ENCODE peak calls at places on chromosomes 12 and 14, in six cellular contexts. G, A, Q, E, K and O are unnamed samples.

GRCh38 chr12:5451251-5451650 is 19.3 kb downstream of the NTF3 start:
- DNase-seq in G (no peak), E (no peak), Q (no peak), A (no peak), K (no peak), O (no peak)

GRCh38 chr12:32897276-32897615 is 669 bp upstream of the PKP2 start:
- DNase-seq in A (no peak), G (no peak), E (no peak), Q (no peak), K (no peak), O (no peak)

GRCh38 chr14:85079842-85080741 is 449.9 kb upstream of the FLRT2 start:
- DNase-seq in A (no peak), G (no peak), E (no peak), Q (no peak), K (no peak), O (no peak)

GRCh38 chr14:57921377-57921776 is 55.5 kb upstream of the SLC35F4 start:
- DNase-seq in E (no peak), G (no peak), Q (no peak), K (no peak), A (no peak), O (no peak)

GRCh38 chr14:105884808-105885281 is 358.5 kb downstream of the TMEM121 start:
- DNase-seq in G (no peak), Q (no peak), E (no peak), K (no peak), A (no peak), O (no peak)

GRCh38 chr12:7709969-7710368 is 1.3 kb upstream of the DPPA3 start:
- DNase-seq in K (no peak), A (no peak), G (no peak), E (no peak), Q (no peak), O (no peak)

GRCh38 chr12:129312048-129312447 is 458.8 kb downstream of the GLT1D1 start:
- DNase-seq in K (no peak), G (no peak), Q (no peak), A (no peak), E (no peak), O (no peak)

GRCh38 chr12:60148109-60148508 is 552.3 kb downstream of the SLC16A7 start:
- DNase-seq in K (no peak), E (no peak), G (no peak), Q (peak), A (no peak), O (no peak)

GRCh38 chr12:49345048-49345839 is 1.4 kb upstream of the DNAJC22 start:
- DNase-seq in G (no peak), Q (no peak), A (no peak), K (no peak), E (no peak), O (peak)

GRCh38 chr12:57474862-57475261 is 4.8 kb downstream of the ARHGAP9 start:
- DNase-seq in G (no peak), K (no peak), E (no peak), A (no peak), Q (no peak), O (no peak)

GRCh38 chr12:6843118-6843902 is 2.6 kb downstream of the GNB3 start:
- DNase-seq in G (no peak), E (no peak), Q (peak), K (no peak), A (no peak), O (no peak)

GRCh38 chr12:91523831-91524230 is 341.2 kb upstream of the DCN start:
- DNase-seq in K (no peak), Q (no peak), E (no peak), A (no peak), G (no peak), O (no peak)

GRCh38 chr14:96626121-96626768 is 124.1 kb downstream of the PAPOLA start:
- DNase-seq in Q (no peak), K (no peak), G (no peak), E (no peak), A (no peak), O (no peak)

GRCh38 chr14:20440882-20441281 is 4.9 kb upstream of the KLHL33 start:
- DNase-seq in G (no peak), E (no peak), A (no peak), Q (no peak), K (no peak), O (no peak)

GRCh38 chr14:77039285-77040058 is 11.0 kb upstream of the IRF2BPL start:
- DNase-seq in A (no peak), Q (no peak), G (no peak), K (no peak), E (no peak), O (no peak)

DNA sequence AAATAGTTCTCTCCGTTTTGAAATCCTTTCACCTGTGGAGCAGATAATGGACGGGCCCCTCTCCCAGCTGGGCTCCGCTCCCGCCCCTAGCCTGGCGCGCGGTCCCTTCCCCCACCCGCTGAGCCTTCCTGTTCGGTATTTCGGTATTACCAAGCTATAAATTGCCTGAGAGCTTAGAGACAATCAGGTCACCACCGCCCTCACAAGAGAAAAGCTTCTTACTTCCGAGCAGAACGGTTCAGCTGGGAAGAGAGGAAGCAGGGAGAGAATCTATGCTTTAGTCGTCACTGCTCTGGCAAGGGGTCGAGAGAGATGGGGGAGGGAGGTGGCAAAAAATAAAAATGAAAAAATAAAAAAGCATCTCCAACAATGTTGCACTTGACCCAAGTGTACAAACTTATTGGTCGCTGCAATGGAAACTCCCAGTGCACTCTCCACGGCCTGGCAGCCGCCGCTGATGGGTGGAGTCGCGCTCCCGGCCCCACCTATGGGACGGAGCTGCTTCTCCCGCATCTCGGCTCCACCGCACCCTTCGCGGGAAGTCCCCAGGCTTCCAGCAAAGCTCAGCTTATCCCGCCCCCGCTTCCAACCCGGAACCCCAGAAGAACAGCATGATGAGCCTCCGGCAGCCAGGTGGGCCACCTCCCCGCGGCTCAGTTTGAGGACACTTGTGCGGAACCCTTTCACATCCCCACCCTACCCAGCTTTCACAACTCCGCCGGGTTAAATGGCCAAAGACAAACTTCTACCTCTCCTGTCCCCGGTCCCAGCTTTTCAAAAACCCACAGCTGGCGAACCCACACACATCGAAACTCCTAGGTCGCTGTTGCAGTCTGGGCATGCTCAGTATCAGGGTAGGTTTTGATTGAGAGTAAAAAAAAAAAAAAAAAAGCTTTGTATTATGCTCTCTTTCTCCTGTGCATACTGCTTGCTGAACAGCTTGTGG is 819 bp upstream of the SYT1 start:
- DNase-seq in Q (no peak), A (peak), E (no peak), K (peak), G (no peak), O (no peak)
- TF ChIP-seq TAF1 in Q (no peak), A (no peak), E (no peak), K (peak), G (no peak), O (no peak)

GRCh38 chr12:25785164-25785563 is 173.3 kb upstream of the RASSF8 start:
- DNase-seq in E (no peak), G (no peak), A (no peak), K (no peak), Q (no peak), O (no peak)

GRCh38 chr12:25787701-25788100 is 170.8 kb upstream of the RASSF8 start:
- DNase-seq in G (no peak), A (no peak), K (no peak), E (no peak), Q (no peak), O (no peak)

GRCh38 chr12:25792031-25792430 is 166.5 kb upstream of the RASSF8 start:
- DNase-seq in E (no peak), G (no peak), A (no peak), Q (no peak), K (no peak), O (no peak)

GRCh38 chr12:25789520-25789919 is 169.0 kb upstream of the RASSF8 start:
- DNase-seq in K (no peak), A (no peak), G (no peak), Q (no peak), E (no peak), O (no peak)

GRCh38 chr12:25788707-25789106 is 169.8 kb upstream of the RASSF8 start:
- DNase-seq in E (no peak), K (no peak), G (no peak), A (no peak), Q (peak), O (no peak)
- TF ChIP-seq POLR2A in E (no peak), K (no peak), G (no peak), A (no peak), Q (no peak), O (no peak)

GRCh38 chr12:27549801-27550652 is 26.0 kb downstream of the PPFIBP1 start:
- DNase-seq in K (no peak), A (no peak), G (no peak), E (peak), Q (peak), O (no peak)
- TF ChIP-seq TAF1 in K (no peak), A (no peak), G (no peak), E (no peak), Q (no peak), O (no peak)

GRCh38 chr12:95942106-95942531 is 295 bp downstream of the CCDC38 start:
- DNase-seq in A (no peak), E (peak), Q (no peak), K (no peak), G (no peak), O (no peak)

GRCh38 chr12:95944108-95944704 is 1.1 kb downstream of the AMDHD1 start:
- DNase-seq in G (no peak), E (no peak), K (no peak), Q (no peak), A (no peak), O (no peak)

GRCh38 chr12:95940514-95940913 is 1.9 kb downstream of the CCDC38 start:
- DNase-seq in Q (no peak), G (no peak), K (no peak), A (no peak), E (peak), O (no peak)

GRCh38 chr12:95943231-95943842 is at the start of gene AMDHD1:
- DNase-seq in E (peak), Q (no peak), G (no peak), K (no peak), A (peak), O (peak)

GRCh38 chr12:95942532-95943230 is at the start of gene CCDC38:
- DNase-seq in A (peak), E (peak), G (peak), K (no peak), Q (no peak), O (peak)
- TF ChIP-seq POLR2A in A (no peak), E (peak), G (peak), K (no peak), Q (no peak), O (peak)

GRCh38 chr14:66398437-66398836 is 87.7 kb upstream of the CCDC196 start:
- DNase-seq in Q (no peak), G (no peak), E (no peak), A (no peak), K (no peak), O (no peak)

GRCh38 chr14:66405158-66405557 is 81.0 kb upstream of the CCDC196 start:
- DNase-seq in Q (peak), A (no peak), K (no peak), E (no peak), G (no peak), O (no peak)

GRCh38 chr14:66403183-66403582 is 83.0 kb upstream of the CCDC196 start:
- DNase-seq in E (peak), G (no peak), A (no peak), K (no peak), Q (peak), O (no peak)

GRCh38 chr14:66404051-66404450 is 82.1 kb upstream of the CCDC196 start:
- DNase-seq in E (no peak), Q (no peak), K (no peak), G (no peak), A (no peak), O (no peak)

DNA sequence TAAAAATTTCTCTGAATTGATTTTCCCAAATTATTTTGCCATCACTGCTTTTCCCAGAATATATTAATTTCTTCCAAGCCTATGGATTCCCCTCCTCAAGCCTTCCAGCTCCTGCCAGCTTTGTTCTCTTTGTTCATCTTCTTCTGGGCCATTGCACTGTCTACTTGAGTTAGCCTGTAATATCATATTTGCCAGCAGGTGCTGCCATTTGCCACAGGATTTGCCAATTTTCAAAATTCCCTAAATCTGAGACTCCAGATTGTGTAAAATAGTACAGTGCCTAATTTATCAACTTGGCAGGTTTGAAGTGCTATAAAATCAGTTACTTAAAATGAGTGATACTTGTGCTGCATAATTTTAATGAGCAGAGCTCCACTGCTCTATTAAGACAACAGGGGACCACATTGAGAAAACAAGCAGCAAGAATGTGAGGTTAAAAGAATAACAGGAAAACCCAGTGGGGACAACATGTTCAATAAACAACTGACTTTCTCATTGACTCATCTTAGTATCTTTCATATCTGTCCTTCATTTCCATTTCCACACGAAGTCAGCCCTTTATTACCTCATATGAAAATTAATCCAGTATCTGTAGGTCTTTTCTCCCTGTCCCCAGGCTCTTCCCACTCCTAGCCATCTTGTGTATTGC is 84.6 kb upstream of the CCDC196 start:
- DNase-seq in E (peak), G (no peak), Q (no peak), K (no peak), A (no peak), O (no peak)
- TF ChIP-seq TAF1 in E (no peak), G (no peak), Q (no peak), K (no peak), A (no peak), O (no peak)